ENCODE peak calls at places on chromosomes 4 and X, in six cellular contexts. M is fibroblast of lung; G is effector memory CD4-positive, alpha-beta T cell; C is sigmoid colon; E is SK-N-SH; D is neuronal stem cell. A is an unnamed sample. For H3K4me1, the result is how much of the 10 kb centered on the place peaks cover.

GRCh38 chr4:337932-338758 is 531 bp downstream of the ZNF141 start:
- DNase-seq in M (peak), G (no peak), C (no peak), E (no peak), D (no peak), A (peak)

GRCh38 chr4:148618856-148619255 is 176.6 kb upstream of the NR3C2 start:
- DNase-seq in M (peak), G (no peak), C (no peak), E (no peak), D (no peak), A (no peak)

GRCh38 chrX:81082649-81083048 is 119.1 kb downstream of the HMGN5 start:
- DNase-seq in M (no peak), G (no peak), C (no peak), E (no peak), D (no peak), A (no peak)

GRCh38 chr4:140626982-140627381 is 58.2 kb upstream of the UCP1 start:
- DNase-seq in M (no peak), G (no peak), C (no peak), E (peak), D (no peak), A (peak)

GRCh38 chrX:110723844-110724243 is 71.8 kb downstream of the CHRDL1 start:
- DNase-seq in M (no peak), G (no peak), C (no peak), E (no peak), D (no peak), A (no peak)

GRCh38 chrX:79270401-79270800 is 96.7 kb downstream of the ITM2A start:
- DNase-seq in M (no peak), G (peak), C (no peak), E (no peak), D (peak), A (peak)

GRCh38 chrX:71095555-71095970 is at the start of gene FOXO4:
- DNase-seq in M (peak), G (peak), C (peak), E (peak), D (peak), A (peak)

GRCh38 chrX:110989447-110989846 is 106.5 kb upstream of the PAK3 start:
- DNase-seq in M (no peak), G (no peak), C (no peak), E (no peak), D (no peak), A (no peak)

GRCh38 chrX:49061916-49062315 is 3.1 kb downstream of the CCDC120 start:
- DNase-seq in M (no peak), G (no peak), C (no peak), E (no peak), D (no peak), A (no peak)

GRCh38 chr4:19623866-19624265 is 627.8 kb upstream of the SLIT2 start:
- DNase-seq in M (no peak), G (no peak), C (no peak), E (no peak), D (no peak), A (no peak)

GRCh38 chr4:168683595-168683994 is 186.7 kb downstream of the PALLD start:
- DNase-seq in M (peak), G (no peak), C (no peak), E (no peak), D (no peak), A (no peak)

GRCh38 chr4:107806196-107806595 is 18.5 kb upstream of the SGMS2 start:
- DNase-seq in M (no peak), G (no peak), C (no peak), E (no peak), D (no peak), A (no peak)

GRCh38 chr4:106471151-106471550 is 102.6 kb upstream of the GIMD1 start:
- DNase-seq in M (no peak), G (no peak), C (no peak), E (no peak), D (no peak), A (no peak)

GRCh38 chr4:174423257-174423944 is 98.9 kb downstream of the HPGD start:
- DNase-seq in M (peak), G (no peak), C (no peak), E (no peak), D (no peak), A (peak)

GRCh38 chr4:142379277-142380051 is 466.6 kb downstream of the INPP4B start:
- DNase-seq in M (peak), G (no peak), C (no peak), E (no peak), D (no peak), A (peak)

GRCh38 chrX:101260435-101260834 is 30.7 kb downstream of the TAF7L start:
- DNase-seq in M (no peak), G (no peak), C (no peak), E (no peak), D (no peak), A (peak)

GRCh38 chr4:6351246-6352000 is 81.8 kb downstream of the WFS1 start:
- DNase-seq in M (no peak), G (no peak), C (no peak), E (no peak), D (no peak), A (no peak)

GRCh38 chr4:88962430-88962829 is 94.6 kb downstream of the FAM13A start:
- DNase-seq in M (no peak), G (no peak), C (no peak), E (no peak), D (no peak), A (no peak)

GRCh38 chr4:183586824-183587223 is 72.2 kb downstream of the RWDD4 start:
- DNase-seq in M (no peak), G (no peak), C (no peak), E (no peak), D (no peak), A (no peak)

GRCh38 chrX:150767475-150768131 is 74.4 kb downstream of the MTMR1 start:
- DNase-seq in M (peak), G (no peak), C (no peak), E (no peak), D (no peak), A (no peak)

GRCh38 chrX:14598330-14598729 is 69.0 kb downstream of the GLRA2 start:
- DNase-seq in M (peak), G (no peak), C (no peak), E (no peak), D (no peak), A (no peak)

GRCh38 chr4:108902769-108903168 is 139.9 kb upstream of the ETNPPL start:
- DNase-seq in M (no peak), G (no peak), C (no peak), E (no peak), D (no peak), A (no peak)

GRCh38 chr4:1192493-1193205 is 20.3 kb upstream of the SPON2 start:
- DNase-seq in M (no peak), G (no peak), C (peak), E (peak), D (no peak), A (no peak)

GRCh38 chr4:180664766-180665368 is 1578.3 kb upstream of the TENM3 start:
- DNase-seq in M (peak), G (no peak), C (peak), E (peak), D (peak), A (peak)

GRCh38 chr4:85787133-85787532 is 312.2 kb downstream of the ARHGAP24 start:
- DNase-seq in M (peak), G (no peak), C (no peak), E (no peak), D (no peak), A (peak)

GRCh38 chr4:122163767-122164166 is 11.6 kb downstream of the BLTP1 start:
- DNase-seq in M (no peak), G (no peak), C (no peak), E (no peak), D (no peak), A (peak)

GRCh38 chr4:101367201-101367600 is 19.9 kb upstream of the PPP3CA start:
- DNase-seq in M (peak), G (no peak), C (no peak), E (no peak), D (no peak), A (peak)

GRCh38 chr4:65635051-65635821 is 35.1 kb downstream of the EPHA5 start:
- DNase-seq in M (peak), G (no peak), C (no peak), E (no peak), D (no peak), A (no peak)

GRCh38 chr4:100754741-100755140 is 236.9 kb upstream of the EMCN start:
- DNase-seq in M (no peak), G (no peak), C (no peak), E (no peak), D (no peak), A (no peak)

GRCh38 chrX:153766098-153766817 is 2.2 kb downstream of the PLXNB3 start:
- DNase-seq in M (peak), G (no peak), C (peak), E (peak), D (no peak), A (peak)

GRCh38 chrX:103889216-103889615 is 57.2 kb upstream of the RAB9B start:
- DNase-seq in M (peak), G (no peak), C (no peak), E (no peak), D (no peak), A (no peak)

GRCh38 chrX:20374866-20375530 is 108.3 kb upstream of the RPS6KA3 start:
- DNase-seq in M (no peak), G (no peak), C (no peak), E (no peak), D (no peak), A (peak)

GRCh38 chr4:163540977-163541376 is 46.5 kb downstream of the TMA16 start:
- DNase-seq in M (peak), G (no peak), C (no peak), E (no peak), D (no peak), A (peak)

GRCh38 chrX:46574337-46574940 is 874 bp downstream of the CHST7 start:
- DNase-seq in M (peak), G (peak), C (no peak), E (peak), D (no peak), A (no peak)

GRCh38 chrX:153426204-153426603 is 14.9 kb downstream of the ZFP92 start:
- DNase-seq in M (no peak), G (no peak), C (no peak), E (no peak), D (no peak), A (no peak)

GRCh38 chrX:154142386-154142785 is 1.7 kb upstream of the OPN1LW start:
- DNase-seq in M (no peak), G (no peak), C (no peak), E (no peak), D (no peak), A (no peak)

GRCh38 chr4:37928896-37929537 is 31.2 kb upstream of the PTTG2 start:
- DNase-seq in M (peak), G (no peak), C (no peak), E (no peak), D (no peak), A (no peak)

GRCh38 chr4:174009686-174010451 is 273.6 kb downstream of the FBXO8 start:
- DNase-seq in M (no peak), G (no peak), C (no peak), E (no peak), D (no peak), A (no peak)

GRCh38 chrX:106005684-106006083 is 32.8 kb downstream of the SERPINA7 start:
- DNase-seq in M (no peak), G (no peak), C (no peak), E (no peak), D (no peak), A (no peak)

GRCh38 chrX:105999294-105999693 is 39.2 kb downstream of the SERPINA7 start:
- DNase-seq in M (no peak), G (no peak), C (no peak), E (no peak), D (no peak), A (no peak)

GRCh38 chrX:106000203-106000602 is 38.3 kb downstream of the SERPINA7 start:
- DNase-seq in M (no peak), G (no peak), C (no peak), E (no peak), D (no peak), A (no peak)
- H3K27ac ChIP-seq in M (no peak), G (no peak), C (no peak), E (no peak), D (no peak), A (no peak)

DNA sequence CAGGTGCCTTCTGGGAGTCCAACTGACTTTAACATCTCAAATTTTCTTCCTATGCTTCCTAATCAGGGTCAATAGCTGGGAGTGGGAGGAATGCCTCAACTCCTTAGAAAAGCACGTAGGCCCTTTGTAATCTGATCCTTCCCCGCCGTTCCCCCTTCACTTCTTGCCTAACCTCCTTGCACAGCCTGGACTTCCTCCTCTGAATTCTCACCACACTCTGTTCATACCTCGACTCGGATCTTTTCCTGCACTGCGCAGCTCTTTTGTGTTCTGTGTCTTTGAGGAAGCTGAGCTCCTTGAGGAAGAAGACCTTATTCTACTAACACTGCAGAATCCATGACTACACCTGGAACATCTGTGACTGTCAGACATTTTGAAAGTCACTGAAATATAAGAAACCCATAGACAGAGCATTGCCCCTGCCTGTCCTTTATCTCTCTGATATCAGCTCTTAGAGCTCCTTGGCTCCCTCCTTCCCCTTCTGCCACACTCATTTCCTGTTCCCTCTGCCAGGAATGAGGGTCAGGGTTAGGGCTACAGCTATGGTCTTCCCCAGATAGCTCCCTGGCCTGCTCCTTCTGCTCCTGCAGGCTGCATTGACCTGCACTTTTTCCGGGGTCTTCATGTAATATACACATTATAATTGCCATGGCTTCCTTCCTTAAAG is 140.2 kb upstream of the LDB2 start:
- DNase-seq in M (no peak), G (no peak), C (no peak), E (no peak), D (no peak), A (no peak)
- H3K4me1 ChIP-seq in M (under half), G (under half), C (under half), E (under half), D (under half), A (under half)

GRCh38 chr4:24570172-24570571 is 14.2 kb downstream of the DHX15 start:
- DNase-seq in M (no peak), G (no peak), C (no peak), E (no peak), D (no peak), A (no peak)

GRCh38 chr4:24576276-24576675 is 8.1 kb downstream of the DHX15 start:
- DNase-seq in M (no peak), G (no peak), C (no peak), E (no peak), D (no peak), A (no peak)

GRCh38 chr4:24573582-24573981 is 10.8 kb downstream of the DHX15 start:
- DNase-seq in M (no peak), G (no peak), C (no peak), E (no peak), D (no peak), A (no peak)

GRCh38 chr4:24570574-24571236 is 13.6 kb downstream of the DHX15 start:
- DNase-seq in M (no peak), G (no peak), C (no peak), E (no peak), D (no peak), A (no peak)

DNA sequence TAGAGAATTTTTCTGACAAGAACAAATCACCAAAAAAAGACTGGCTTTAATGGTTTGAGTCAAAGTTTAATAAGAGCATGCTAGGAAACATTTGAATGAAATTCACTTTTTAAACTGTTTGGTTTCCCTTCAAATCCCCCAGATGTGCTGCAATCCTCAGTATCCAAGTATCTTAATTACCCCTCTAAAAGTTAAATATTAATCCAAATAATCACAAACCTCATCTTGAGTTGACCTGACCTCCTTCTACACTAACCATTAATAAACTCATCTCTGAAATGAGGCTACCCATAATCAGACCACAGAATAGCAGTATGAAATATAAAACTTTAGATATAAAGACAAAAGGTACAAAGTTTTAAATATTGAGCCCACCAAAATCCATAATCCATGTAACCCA is 10.1 kb downstream of the DHX15 start:
- DNase-seq in M (no peak), G (no peak), C (no peak), E (no peak), D (no peak), A (no peak)
- H3K4me3 ChIP-seq in M (no peak), G (no peak), C (no peak), E (no peak), D (no peak), A (no peak)

GRCh38 chr4:145843148-145843547 is 95.5 kb downstream of the ZNF827 start:
- DNase-seq in M (peak), G (no peak), C (no peak), E (no peak), D (no peak), A (peak)
- H3K27ac ChIP-seq in M (no peak), G (no peak), C (no peak), E (peak), D (no peak), A (no peak)

DNA sequence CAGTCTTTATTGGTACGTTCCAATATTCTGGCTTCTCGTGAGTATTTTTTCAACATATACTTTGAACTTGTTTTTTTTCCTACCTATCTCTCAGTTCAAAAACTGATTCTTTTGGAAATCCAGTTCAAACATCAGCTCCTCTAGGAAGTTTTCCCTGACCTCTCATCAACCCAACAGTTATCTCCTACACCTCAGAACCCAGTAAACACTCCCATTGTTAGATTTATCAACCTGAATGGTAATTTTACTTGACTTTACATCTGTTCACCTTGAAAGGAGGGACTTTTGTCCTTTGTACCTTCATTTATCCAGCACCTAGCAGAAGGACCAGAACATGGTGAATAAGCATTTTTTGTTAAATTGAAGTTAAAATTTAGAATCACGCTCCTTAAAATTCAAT is 13.6 kb downstream of the CAMK2D start:
- DNase-seq in M (no peak), G (no peak), C (no peak), E (no peak), D (no peak), A (no peak)
- H3K4me1 ChIP-seq in M (under half), G (under half), C (under half), E (under half), D (under half), A (under half)

DNA sequence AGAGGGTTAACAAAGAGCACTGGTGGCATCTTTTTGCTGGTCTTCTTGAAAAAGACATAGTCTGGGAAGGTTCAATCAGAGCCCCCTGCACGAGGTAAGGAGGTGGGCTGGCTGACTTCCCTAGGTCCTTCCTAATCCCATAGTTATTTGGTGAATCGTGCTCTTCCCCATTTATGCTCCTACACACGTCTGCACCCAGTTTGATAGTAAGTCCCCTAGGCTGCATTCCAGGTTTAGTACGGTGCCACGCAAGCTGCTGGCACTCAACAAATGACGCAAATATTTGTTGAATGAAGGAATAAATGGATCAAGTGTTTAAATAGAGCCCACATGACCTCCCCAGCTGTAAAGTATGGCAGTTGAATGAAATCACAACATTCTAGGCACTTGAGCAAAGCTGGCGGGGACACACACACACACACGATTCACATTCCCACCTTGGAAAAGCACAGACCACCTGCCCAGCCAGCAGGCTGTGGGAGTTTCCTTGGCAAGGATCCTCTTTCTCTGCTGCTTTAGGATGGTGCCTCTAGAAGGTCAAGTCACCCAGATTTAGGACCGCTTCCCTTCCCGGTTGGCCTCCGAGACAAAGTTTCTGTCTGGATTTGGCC is 855 bp downstream of the FAM184B start:
- DNase-seq in M (peak), G (no peak), C (no peak), E (no peak), D (no peak), A (no peak)
- H3K4me3 ChIP-seq in M (peak), G (no peak), C (peak), E (no peak), D (peak), A (peak)

A was measured in cardiac muscle cell.